ENCODE peak calls at places on chromosomes 4 and X, in six cellular contexts. D is fibroblast of lung, X is OCI-LY7, C is Panc1, P is heart left ventricle, Q is suprapubic skin. B is an unnamed sample.
A peak's percentile ranks its signal among the peaks of the same experiment; 100 is the strongest.

GRCh38 chr4:140841186-140841585 is 85.0 kb upstream of the TBC1D9 start:
- DNase-seq in D (no peak), X (no peak), C (no peak), P (no peak), Q (no peak), B (no peak)

GRCh38 chrX:71911023-71911730 is 532 bp downstream of the NHSL2 start:
- DNase-seq in D (no peak), X (no peak), C (no peak), P (peak; percentile 12), Q (no peak), B (no peak)

GRCh38 chr4:165299399-165300060 is 27.9 kb upstream of the MSMO1 start:
- DNase-seq in D (no peak), X (no peak), C (no peak), P (no peak), Q (no peak), B (no peak)

GRCh38 chr4:147975902-147976301 is 244.0 kb downstream of the ARHGAP10 start:
- DNase-seq in D (no peak), X (no peak), C (no peak), P (no peak), Q (no peak), B (no peak)

GRCh38 chr4:188819243-188819642 is 680.0 kb downstream of the TRIML1 start:
- DNase-seq in D (no peak), X (no peak), C (no peak), P (no peak), Q (no peak), B (no peak)

GRCh38 chrX:43676960-43677582 is 21.0 kb downstream of the MAOA start:
- DNase-seq in D (peak; percentile 65), X (no peak), C (no peak), P (no peak), Q (no peak), B (no peak)

GRCh38 chr4:171759274-171759673 is 53.9 kb upstream of the GALNTL6 start:
- DNase-seq in D (no peak), X (no peak), C (no peak), P (no peak), Q (no peak), B (no peak)

GRCh38 chr4:135249006-135249405 is 1047.4 kb upstream of the PABPC4L start:
- DNase-seq in D (no peak), X (no peak), C (no peak), P (no peak), Q (no peak), B (no peak)

GRCh38 chrX:124938715-124939114 is 381.0 kb upstream of the TEX13C start:
- DNase-seq in D (no peak), X (no peak), C (no peak), P (no peak), Q (no peak), B (no peak)

DNA sequence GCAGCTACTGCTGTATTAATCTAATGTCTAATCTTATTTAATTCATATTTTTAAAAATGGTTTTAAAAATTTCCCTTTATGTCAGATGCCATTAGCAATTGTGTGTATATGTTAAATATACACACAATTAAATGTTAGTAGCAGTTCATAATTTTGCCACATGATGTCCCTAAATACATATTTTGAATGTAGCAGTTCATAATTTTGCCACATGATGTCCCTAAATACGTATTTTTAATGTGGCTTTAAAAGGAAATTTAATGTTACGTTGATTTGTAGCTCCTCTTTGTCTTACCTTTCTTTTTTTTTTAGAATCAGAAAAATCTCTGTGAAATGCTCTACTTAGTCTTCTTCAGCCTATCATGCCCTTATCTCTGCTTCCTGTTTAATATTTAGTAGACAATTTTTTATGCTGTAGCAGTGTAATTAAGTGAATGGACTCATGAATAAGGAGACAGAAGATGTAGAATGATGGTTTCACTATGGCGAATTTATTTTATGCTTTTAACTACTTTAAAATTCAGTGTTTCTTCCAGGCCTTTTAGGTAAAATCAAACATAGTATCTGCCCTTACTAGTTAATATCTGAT is 26.1 kb downstream of the RBM46 start:
- DNase-seq in D (peak; percentile 75), X (peak; percentile 49), C (peak; percentile 13), P (no peak), Q (no peak), B (no peak)
- H3K4me3 ChIP-seq in D (no peak overlapping the region), X (no peak overlapping the region), C (no peak overlapping the region), P (no peak overlapping the region), Q (no peak overlapping the region), B (no peak overlapping the region)

DNA sequence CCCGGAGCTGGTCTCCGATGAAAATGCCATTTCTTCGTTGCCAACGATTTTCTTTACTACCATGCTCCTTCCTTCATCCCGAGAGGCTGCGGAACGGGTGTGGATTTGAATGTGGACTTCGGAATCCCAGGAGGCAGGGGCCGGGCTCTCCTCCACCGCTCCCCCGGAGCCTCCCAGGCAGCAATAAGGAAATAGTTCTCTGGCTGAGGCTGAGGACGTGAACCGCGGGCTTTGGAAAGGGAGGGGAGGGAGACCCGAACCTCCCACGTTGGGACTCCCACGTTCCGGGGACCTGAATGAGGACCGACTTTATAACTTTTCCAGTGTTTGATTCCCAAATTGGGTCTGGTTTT is 14.4 kb downstream of the SHOX start:
- DNase-seq in D (no peak), X (no peak), C (no peak), P (no peak), Q (no peak), B (no peak)
- H3K4me3 ChIP-seq in D (no peak overlapping the region), X (no peak overlapping the region), C (no peak overlapping the region), P (no peak overlapping the region), Q (no peak overlapping the region), B (no peak overlapping the region)

GRCh38 chr4:73869130-73870055 is at the start of gene CXCL1:
- DNase-seq in D (no peak), X (no peak), C (no peak), P (peak; percentile 23), Q (no peak), B (no peak)

GRCh38 chr4:73871911-73872310 is 2.7 kb downstream of the CXCL1 start:
- DNase-seq in D (no peak), X (no peak), C (no peak), P (no peak), Q (no peak), B (no peak)

GRCh38 chr4:73870260-73870659 is 1.1 kb downstream of the CXCL1 start:
- DNase-seq in D (no peak), X (no peak), C (no peak), P (no peak), Q (no peak), B (no peak)

GRCh38 chr4:73872331-73873108 is 3.3 kb downstream of the CXCL1 start:
- DNase-seq in D (no peak), X (no peak), C (no peak), P (no peak), Q (no peak), B (no peak)

GRCh38 chr4:73870778-73871177 is 1.6 kb downstream of the CXCL1 start:
- DNase-seq in D (peak; percentile 68), X (no peak), C (no peak), P (no peak), Q (no peak), B (no peak)
- H3K4me3 ChIP-seq in D (no peak overlapping the region), X (no peak overlapping the region), C (peak overlapping the region; percentile 54), P (peak overlapping the region; percentile 65), Q (no peak overlapping the region), B (no peak overlapping the region)

DNA sequence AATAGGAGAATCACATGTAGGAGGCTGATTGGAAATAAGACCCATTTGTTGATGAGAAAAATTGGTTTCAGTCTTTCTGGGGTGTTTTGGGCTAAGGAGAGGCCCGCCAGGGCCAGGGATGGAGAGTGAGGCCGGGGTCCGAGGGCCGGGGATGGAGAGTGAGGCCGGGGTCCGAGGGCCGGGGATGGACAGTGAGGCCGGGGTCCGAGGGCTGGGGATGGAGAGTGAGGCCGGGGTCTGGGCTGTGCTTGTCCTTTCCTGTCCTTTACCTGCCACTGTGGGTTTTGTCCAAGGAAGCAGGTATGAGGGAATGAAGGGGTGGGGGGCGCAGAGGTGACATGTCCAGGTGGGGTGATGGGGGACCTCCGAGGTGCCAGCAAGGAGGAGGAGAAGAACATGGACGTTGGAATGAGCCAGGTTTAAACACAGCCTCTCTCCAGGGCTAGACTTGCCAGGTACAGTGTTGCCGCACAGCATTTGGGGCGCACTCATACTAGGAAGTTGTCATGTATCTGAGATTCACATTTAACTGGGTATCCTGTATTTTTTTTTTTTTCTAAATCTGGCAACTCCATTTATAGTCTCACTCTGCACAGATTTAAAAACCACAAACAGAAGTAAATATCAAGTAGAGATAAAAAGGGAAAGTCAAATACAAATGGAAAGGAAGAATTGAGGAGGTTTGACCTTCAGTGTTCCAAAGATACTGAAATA is 8.8 kb downstream of the RGS12 start:
- DNase-seq in D (no peak), X (no peak), C (no peak), P (no peak), Q (no peak), B (no peak)
- H3K4me3 ChIP-seq in D (no peak overlapping the region), X (no peak overlapping the region), C (no peak overlapping the region), P (no peak overlapping the region), Q (no peak overlapping the region), B (no peak overlapping the region)

GRCh38 chr4:105637409-105638258 is 70.9 kb downstream of the INTS12 start:
- DNase-seq in D (peak; percentile 68), X (peak; percentile 79), C (no peak), P (peak; percentile 61), Q (peak; percentile 83), B (no peak)
- H3K4me3 ChIP-seq in D (no peak overlapping the region), X (peak overlapping the region; percentile 48), C (no peak overlapping the region), P (no peak overlapping the region), Q (no peak overlapping the region), B (no peak overlapping the region)

GRCh38 chrX:136880003-136880451 is 498 bp downstream of the RBMX start:
- DNase-seq in D (peak; percentile 15), X (peak; percentile 59), C (no peak), P (peak; percentile 15), Q (no peak), B (no peak)

GRCh38 chrX:136880452-136881013 is at the start of gene RBMX:
- DNase-seq in D (peak; percentile 97), X (peak; percentile 93), C (peak; percentile 88), P (peak; percentile 93), Q (peak; percentile 88), B (peak; percentile 71)

GRCh38 chrX:136879001-136879667 is 1.4 kb downstream of the RBMX start:
- DNase-seq in D (peak; percentile 18), X (peak; percentile 24), C (no peak), P (no peak), Q (no peak), B (no peak)

GRCh38 chrX:136878423-136878822 is 2.1 kb downstream of the RBMX start:
- DNase-seq in D (no peak), X (no peak), C (no peak), P (no peak), Q (no peak), B (no peak)
- H3K4me3 ChIP-seq in D (peak overlapping the region; percentile 60), X (peak overlapping the region; percentile 99), C (peak overlapping the region; percentile 98), P (peak overlapping the region; percentile 73), Q (peak overlapping the region; percentile 71), B (peak overlapping the region; percentile 83)

DNA sequence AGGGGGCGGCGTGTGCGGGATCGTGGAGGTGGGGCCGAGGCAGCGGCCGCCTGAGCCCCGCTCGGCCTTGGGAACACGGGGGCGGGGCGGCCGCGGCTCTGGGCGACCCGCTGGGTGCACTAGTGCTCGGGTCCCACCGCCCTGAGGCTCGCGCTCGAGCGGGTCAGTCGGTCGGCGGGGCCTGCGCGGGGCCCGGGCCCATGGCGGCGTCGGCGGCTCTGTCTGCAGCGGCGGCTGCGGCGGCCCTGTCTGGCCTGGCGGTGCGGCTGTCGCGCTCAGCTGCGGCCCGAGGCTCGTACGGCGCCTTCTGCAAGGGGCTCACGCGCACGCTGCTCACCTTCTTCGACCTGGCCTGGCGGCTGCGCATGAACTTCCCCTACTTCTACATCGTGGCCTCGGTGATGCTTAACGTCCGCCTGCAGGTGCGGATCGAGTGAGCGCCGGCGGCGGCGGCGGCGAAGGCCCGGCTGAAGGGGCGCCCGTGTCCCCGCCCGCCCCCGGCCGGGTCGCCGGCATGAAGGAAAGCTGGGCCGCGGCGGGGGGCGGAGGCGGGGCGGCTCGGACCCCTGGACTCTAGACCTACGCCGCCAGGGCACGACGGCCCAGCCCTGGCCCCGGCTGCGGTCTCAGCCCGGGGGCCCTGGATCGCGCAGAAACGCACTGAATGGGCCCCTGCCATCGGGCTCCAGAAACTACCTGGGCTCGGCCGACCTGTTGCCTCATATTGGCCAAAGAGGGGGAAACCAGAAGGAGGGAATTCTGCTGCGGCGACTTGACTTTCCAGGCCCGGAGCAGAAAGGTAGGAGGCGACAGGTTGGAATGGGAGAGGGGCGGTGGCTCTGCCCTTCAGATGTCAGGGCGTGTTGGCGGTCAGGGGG is at the start of gene SMIM10L2A:
- DNase-seq in D (no peak), X (no peak), C (no peak), P (no peak), Q (no peak), B (no peak)
- H3K4me3 ChIP-seq in D (no peak within 1 kb of the TSS), X (peak within 1 kb of the TSS; percentile 56), C (peak within 1 kb of the TSS; percentile 44), P (peak within 1 kb of the TSS; percentile 58), Q (peak within 1 kb of the TSS; percentile 61), B (peak within 1 kb of the TSS; percentile 40)